ENCODE peak calls at places on chromosomes 3 and 15, in ten cellular contexts. O is fibroblast of lung, D is stomach, V is breast epithelium, F is Caco-2, Y is neuronal stem cell, M is lower lobe of right lung, H is kidney epithelial cell, L is adrenal gland, P is GM23248. I is an unnamed sample.

GRCh38 chr15:39591896-39592315 is 11.0 kb downstream of the THBS1 start:
- DNase-seq in O (no peak), D (no peak), V (no peak), F (no peak), Y (no peak), M (no peak), H (no peak), L (no peak), P (peak; percentile 34), I (peak; percentile 82)

GRCh38 chr3:151278223-151278622 is at the start of gene P2RY14:
- DNase-seq in O (no peak), D (no peak), V (no peak), F (no peak), Y (no peak), M (no peak), H (no peak), L (no peak), P (no peak), I (no peak)

GRCh38 chr15:34584321-34584668 is 844 bp upstream of the GOLGA8B start:
- DNase-seq in O (no peak), D (no peak), V (no peak), F (no peak), Y (peak; percentile 12), M (no peak), H (no peak), L (no peak), P (no peak), I (no peak)

GRCh38 chr3:38649500-38650247 is at the start of gene SCN5A:
- DNase-seq in O (peak; percentile 16), D (peak; percentile 50), V (no peak), F (no peak), Y (no peak), M (peak; percentile 57), H (no peak), L (peak; percentile 41), P (peak; percentile 36), I (no peak)

GRCh38 chr3:152198655-152199054 is 70.1 kb upstream of the MBNL1 start:
- DNase-seq in O (no peak), D (no peak), V (no peak), F (no peak), Y (no peak), M (no peak), H (no peak), L (no peak), P (no peak), I (no peak)

GRCh38 chr3:190618349-190619030 is 104.6 kb downstream of the IL1RAP start:
- DNase-seq in O (no peak), D (no peak), V (no peak), F (no peak), Y (no peak), M (no peak), H (no peak), L (no peak), P (no peak), I (no peak)

GRCh38 chr3:153026026-153026425 is 136.0 kb upstream of the RAP2B start:
- DNase-seq in O (peak; percentile 71), D (no peak), V (no peak), F (no peak), Y (no peak), M (no peak), H (no peak), L (no peak), P (peak; percentile 74), I (peak; percentile 51)

GRCh38 chr3:193140381-193140780 is 100.6 kb upstream of the PLAAT1 start:
- DNase-seq in O (no peak), D (no peak), V (no peak), F (no peak), Y (no peak), M (no peak), H (no peak), L (no peak), P (peak; percentile 5), I (peak; percentile 12)

GRCh38 chr15:31325432-31325975 is 1.1 kb upstream of the KLF13 start:
- DNase-seq in O (peak; percentile 66), D (peak; percentile 64), V (no peak), F (no peak), Y (no peak), M (peak; percentile 87), H (no peak), L (peak; percentile 67), P (peak; percentile 58), I (no peak)

GRCh38 chr3:98735296-98735695 is 27.8 kb upstream of the ST3GAL6 start:
- DNase-seq in O (no peak), D (no peak), V (no peak), F (no peak), Y (no peak), M (no peak), H (no peak), L (no peak), P (no peak), I (no peak)

GRCh38 chr3:45994661-45995369 is 809 bp downstream of the FYCO1 start:
- DNase-seq in O (no peak), D (no peak), V (no peak), F (no peak), Y (no peak), M (no peak), H (no peak), L (peak; percentile 36), P (peak; percentile 54), I (no peak)

GRCh38 chr3:14453368-14453710 is 50.9 kb downstream of the SLC6A6 start:
- DNase-seq in O (no peak), D (no peak), V (no peak), F (no peak), Y (no peak), M (no peak), H (no peak), L (no peak), P (no peak), I (no peak)
- H3K4me3 ChIP-seq in O (no peak overlapping the region), D (no peak overlapping the region), V (no peak overlapping the region), F (no peak overlapping the region), Y (no peak overlapping the region), M (no peak overlapping the region), H (no peak overlapping the region), L (no peak overlapping the region), P (no peak overlapping the region), I (no peak overlapping the region)

DNA sequence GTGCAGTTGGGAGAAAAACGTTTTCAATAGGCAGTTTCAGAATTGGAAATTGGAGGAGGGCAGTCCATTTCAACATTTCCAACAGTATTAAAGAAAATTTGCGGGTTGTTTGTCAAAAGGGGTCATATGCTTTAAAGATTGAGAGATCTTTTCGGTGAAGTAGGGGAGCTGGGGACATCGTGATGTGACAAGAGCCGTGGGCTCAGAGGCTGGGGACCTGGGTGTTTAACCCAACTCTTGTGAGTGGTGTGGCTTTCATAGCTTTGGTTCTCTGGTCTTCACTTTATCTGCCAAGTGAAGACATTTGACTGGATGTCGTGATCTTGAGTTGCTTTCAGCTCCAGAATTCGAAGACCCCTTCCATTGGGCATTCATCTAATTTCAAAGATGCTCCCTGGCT is 133.2 kb downstream of the PGPEP1L start:
- DNase-seq in O (no peak), D (no peak), V (no peak), F (no peak), Y (no peak), M (no peak), H (no peak), L (no peak), P (no peak), I (no peak)
- H3K4me3 ChIP-seq in O (no peak overlapping the region), D (no peak overlapping the region), V (no peak overlapping the region), F (no peak overlapping the region), Y (no peak overlapping the region), M (no peak overlapping the region), H (no peak overlapping the region), L (no peak overlapping the region), P (peak overlapping the region; percentile 57), I (peak overlapping the region; percentile 45)

DNA sequence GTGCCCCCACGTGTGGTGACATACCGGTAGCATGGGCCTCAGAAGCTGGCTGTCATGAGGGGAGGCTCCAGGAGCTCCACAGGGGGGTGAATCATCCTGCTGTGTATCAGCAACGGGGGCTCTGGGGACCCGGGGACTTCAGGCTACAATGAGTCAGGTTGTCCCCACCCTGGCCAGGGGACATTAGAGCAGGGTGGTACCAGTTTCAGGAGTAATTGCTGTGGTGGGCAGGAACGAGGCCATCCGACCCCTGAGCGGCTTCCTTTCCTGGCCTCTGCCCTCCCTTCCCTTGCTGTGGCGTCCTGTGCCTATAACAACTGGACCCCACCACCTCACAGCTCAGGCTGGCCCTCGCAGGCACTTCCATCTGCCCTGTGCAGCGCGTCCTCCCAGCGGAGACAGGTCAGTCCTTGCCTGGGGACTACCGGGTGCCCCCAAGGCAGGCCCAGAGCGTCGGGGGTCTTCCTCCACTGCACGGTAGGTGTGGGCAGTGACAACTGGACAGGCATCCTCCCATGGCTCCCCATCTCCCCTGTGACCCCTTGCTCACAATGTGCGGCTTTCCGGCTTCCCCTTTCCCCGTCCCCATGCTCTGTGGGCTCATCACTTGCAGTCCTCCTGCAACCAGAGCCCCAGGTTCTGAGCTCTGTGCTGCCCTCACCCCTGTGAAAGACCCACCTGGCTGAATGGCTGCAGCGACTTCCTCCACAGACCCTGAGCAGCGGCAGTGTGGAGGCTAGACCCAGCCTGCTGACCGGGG is 57.0 kb downstream of the KLF15 start:
- DNase-seq in O (no peak), D (no peak), V (no peak), F (no peak), Y (no peak), M (no peak), H (no peak), L (no peak), P (no peak), I (no peak)
- H3K4me3 ChIP-seq in O (no peak overlapping the region), D (no peak overlapping the region), V (no peak overlapping the region), F (no peak overlapping the region), Y (no peak overlapping the region), M (no peak overlapping the region), H (no peak overlapping the region), L (no peak overlapping the region), P (no peak overlapping the region), I (no peak overlapping the region)

GRCh38 chr3:56914646-56915045 is 112.9 kb upstream of the ARHGEF3 start:
- DNase-seq in O (no peak), D (no peak), V (no peak), F (no peak), Y (no peak), M (no peak), H (no peak), L (no peak), P (no peak), I (no peak)

GRCh38 chr3:56917337-56917697 is 115.6 kb upstream of the ARHGEF3 start:
- DNase-seq in O (no peak), D (no peak), V (no peak), F (no peak), Y (no peak), M (no peak), H (no peak), L (no peak), P (no peak), I (no peak)

GRCh38 chr3:56917740-56918568 is 116.2 kb upstream of the ARHGEF3 start:
- DNase-seq in O (no peak), D (no peak), V (no peak), F (no peak), Y (no peak), M (no peak), H (no peak), L (no peak), P (no peak), I (no peak)

GRCh38 chr3:56916697-56917336 is 115.1 kb upstream of the ARHGEF3 start:
- DNase-seq in O (no peak), D (no peak), V (no peak), F (no peak), Y (no peak), M (no peak), H (no peak), L (no peak), P (no peak), I (no peak)

GRCh38 chr3:56915969-56916586 is 114.3 kb upstream of the ARHGEF3 start:
- DNase-seq in O (no peak), D (peak; percentile 37), V (no peak), F (no peak), Y (no peak), M (peak; percentile 62), H (no peak), L (peak; percentile 50), P (no peak), I (no peak)
- H3K4me3 ChIP-seq in O (no peak overlapping the region), D (peak overlapping the region; percentile 20), V (peak overlapping the region; percentile 17), F (no peak overlapping the region), Y (no peak overlapping the region), M (peak overlapping the region; percentile 56), H (no peak overlapping the region), L (no peak overlapping the region), P (no peak overlapping the region), I (no peak overlapping the region)